ENCODE peak calls at places on chromosomes 16 and 17, in four cellular contexts. I is H1, Q is SK-N-SH, D is K562. U is an unnamed sample.

GRCh38 chr17:57114085-57114673 is 29.1 kb downstream of the AKAP1 start:
- DNase-seq in Q (peak; percentile 88), I (peak; percentile 15), D (peak; percentile 77), U (peak; percentile 88)

GRCh38 chr17:82239926-82240505 is 11.2 kb downstream of the SLC16A3 start:
- DNase-seq in D (no peak), Q (no peak), I (no peak), U (no peak)

GRCh38 chr17:17467720-17468119 is 9.1 kb upstream of the MED9 start:
- DNase-seq in Q (no peak), I (no peak), D (no peak), U (no peak)

GRCh38 chr17:55607736-55608341 is 96.6 kb upstream of the SMIM36 start:
- DNase-seq in Q (no peak), D (no peak), I (no peak), U (no peak)

GRCh38 chr17:63975541-63976092 is 2.9 kb upstream of the SCN4A start:
- DNase-seq in Q (no peak), D (no peak), I (no peak), U (no peak)

GRCh38 chr16:83967838-83968482 is at the start of gene NECAB2:
- DNase-seq in Q (peak; percentile 94), I (no peak), D (peak; percentile 98), U (peak; percentile 53)

GRCh38 chr17:20091161-20092029 is 82.2 kb downstream of the SPECC1 start:
- DNase-seq in I (no peak), Q (no peak), D (no peak), U (no peak)

GRCh38 chr17:49741009-49741691 is 22.8 kb downstream of the FAM117A start:
- DNase-seq in D (no peak), Q (no peak), I (no peak), U (no peak)

GRCh38 chr16:57711331-57711730 is 16.7 kb downstream of the DRC7 start:
- DNase-seq in D (no peak), Q (no peak), I (no peak), U (no peak)
- TF ChIP-seq TEAD4 in D (no peak), Q (no peak), I (no peak), U (no peak)

DNA sequence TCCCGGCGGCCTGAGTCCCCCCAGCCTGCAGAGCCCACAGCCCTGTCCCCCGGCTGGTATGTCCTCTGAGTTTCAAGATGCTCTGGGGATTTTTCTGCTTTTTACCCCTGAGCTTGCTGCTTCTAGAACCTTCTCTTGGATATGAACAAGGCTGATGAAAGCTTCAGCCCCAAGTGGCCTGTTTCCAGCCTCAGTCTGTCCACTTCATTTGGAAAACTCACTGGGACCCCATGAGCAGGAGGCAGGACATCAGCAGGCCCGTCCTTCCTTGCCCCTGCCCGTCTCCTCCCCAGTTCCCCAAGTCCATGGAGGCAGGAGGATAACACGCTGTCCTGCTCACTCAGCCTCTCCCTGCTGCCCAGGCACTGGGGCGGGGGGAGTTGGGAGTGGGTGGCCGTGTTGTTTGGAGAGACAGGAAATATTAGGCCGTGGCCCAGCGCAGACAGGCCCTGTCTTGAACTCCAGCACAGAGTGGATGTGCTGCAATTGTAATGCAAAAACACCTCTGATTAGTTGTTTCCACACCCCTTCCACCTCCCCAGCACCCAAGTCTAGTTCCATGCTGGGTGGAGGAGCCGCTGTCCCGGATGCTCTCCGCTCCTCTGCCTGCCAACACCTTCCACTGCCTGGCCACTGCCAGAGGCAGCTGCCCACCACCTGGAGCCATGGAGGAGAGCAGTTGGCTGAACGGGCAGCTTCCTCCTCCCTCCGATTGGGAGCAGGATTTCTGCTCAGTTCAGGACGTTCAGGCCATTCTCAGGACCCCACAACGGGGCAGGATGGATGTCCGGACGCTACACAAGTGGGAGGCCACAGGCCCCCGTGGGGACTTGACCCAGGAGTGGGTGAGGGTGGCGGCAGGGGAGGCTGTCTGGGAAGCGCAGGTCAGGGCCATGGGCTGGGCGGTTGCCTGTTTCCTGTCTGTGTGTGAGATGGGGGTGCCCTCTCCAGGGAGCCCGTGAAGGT is 216.9 kb upstream of the GSE1 start:
- DNase-seq in Q (peak; percentile 75), I (no peak), D (no peak), U (peak; percentile 31)
- TF ChIP-seq TEAD4 in Q (no peak), I (no peak), D (no peak), U (no peak)

GRCh38 chr17:22268214-22268911 is 576.0 kb downstream of the KCNJ18 start:
- DNase-seq in D (peak; percentile 19), Q (peak; percentile 69), I (no peak), U (no peak)
- TF ChIP-seq TEAD4 in D (no peak), Q (no peak), I (no peak), U (no peak)

GRCh38 chr16:24996731-24997130 is 18.4 kb downstream of the ARHGAP17 start:
- DNase-seq in D (no peak), I (no peak), Q (no peak), U (no peak)

GRCh38 chr16:24999088-24999670 is 16.0 kb downstream of the ARHGAP17 start:
- DNase-seq in Q (no peak), I (no peak), D (no peak), U (no peak)

GRCh38 chr16:24998201-24998600 is 17.0 kb downstream of the ARHGAP17 start:
- DNase-seq in D (no peak), Q (no peak), I (no peak), U (no peak)

GRCh38 chr16:24997665-24998064 is 17.5 kb downstream of the ARHGAP17 start:
- DNase-seq in D (no peak), Q (no peak), I (no peak), U (no peak)

GRCh38 chr16:24999856-25000447 is 15.2 kb downstream of the ARHGAP17 start:
- DNase-seq in Q (no peak), D (no peak), I (no peak), U (no peak)
- TF ChIP-seq TEAD4 in Q (no peak), D (no peak), I (no peak), U (no peak)

U was measured in WTC11.